ENCODE peak calls at places on chromosomes 4 and X, in ten cellular contexts. S is PC-9; H is stimulated activated CD4-positive, alpha-beta T cell treated with anti-CD3 and anti-CD28 coated beads, Interleukin-2, amount 100 ng/mL, for 24 hours; B is globus pallidus; P is EH; M is AG09309; Z is posterior cingulate gyrus; D is EL; T is mesenchymal stem cell; I is M059J. L is an unnamed sample.

GRCh38 chr4:75629239-75629638 is 1.1 kb downstream of the CDKL2 start:
- DNase-seq in S (no peak), H (no peak), B (no peak), P (no peak), M (no peak), Z (no peak), D (no peak), T (no peak), I (no peak), L (no peak)

GRCh38 chrX:46788902-46789301 is 30.0 kb upstream of the SLC9A7 start:
- DNase-seq in S (no peak), H (no peak), B (no peak), P (peak), M (no peak), Z (no peak), D (peak), T (peak), I (peak), L (no peak)

GRCh38 chr4:114417214-114417613 is 181.4 kb upstream of the UGT8 start:
- DNase-seq in S (no peak), H (no peak), B (no peak), P (no peak), M (no peak), Z (no peak), D (no peak), T (no peak), I (no peak), L (no peak)

GRCh38 chrX:80486299-80486698 is 66.1 kb downstream of the TENT5D start:
- DNase-seq in S (no peak), H (no peak), B (no peak), P (no peak), M (no peak), Z (no peak), D (no peak), T (no peak), I (no peak), L (no peak)

GRCh38 chr4:4471195-4471594 is 70.7 kb downstream of the STX18 start:
- DNase-seq in S (no peak), H (no peak), B (no peak), P (no peak), M (no peak), Z (no peak), D (no peak), T (no peak), I (no peak), L (no peak)

GRCh38 chr4:156523492-156523891 is 448.1 kb downstream of the PDGFC start:
- DNase-seq in S (no peak), H (no peak), B (no peak), P (no peak), M (no peak), Z (no peak), D (no peak), T (no peak), I (no peak), L (no peak)

GRCh38 chr4:53064609-53065008 is 202.5 kb downstream of the RASL11B start:
- DNase-seq in S (no peak), H (no peak), B (no peak), P (no peak), M (no peak), Z (no peak), D (no peak), T (no peak), I (no peak), L (no peak)

GRCh38 chrX:139905743-139906142 is 27.1 kb downstream of the ATP11C start:
- DNase-seq in S (no peak), H (no peak), B (no peak), P (no peak), M (no peak), Z (no peak), D (no peak), T (no peak), I (no peak), L (no peak)

GRCh38 chrX:48030237-48030636 is 23.4 kb downstream of the SPACA5 start:
- DNase-seq in S (no peak), H (no peak), B (no peak), P (no peak), M (no peak), Z (no peak), D (no peak), T (no peak), I (no peak), L (no peak)

GRCh38 chrX:129932137-129932791 is 26.3 kb downstream of the UTP14A start:
- DNase-seq in S (peak), H (peak), B (peak), P (peak), M (peak), Z (peak), D (peak), T (peak), I (peak), L (peak)

GRCh38 chrX:115330498-115331138 is 41.1 kb downstream of the LUZP4 start:
- DNase-seq in S (peak), H (no peak), B (peak), P (peak), M (peak), Z (peak), D (peak), T (peak), I (peak), L (peak)

GRCh38 chr4:184664445-184665210 is 15.1 kb downstream of the PRIMPOL start:
- DNase-seq in S (no peak), H (no peak), B (no peak), P (peak), M (no peak), Z (no peak), D (no peak), T (no peak), I (peak), L (no peak)

GRCh38 chr4:139528377-139529005 is 27.5 kb downstream of the SETD7 start:
- DNase-seq in S (no peak), H (no peak), B (no peak), P (peak), M (peak), Z (no peak), D (peak), T (peak), I (peak), L (peak)

GRCh38 chrX:40074959-40075332 is 22.8 kb downstream of the BCOR start:
- DNase-seq in S (no peak), H (no peak), B (no peak), P (no peak), M (no peak), Z (no peak), D (no peak), T (no peak), I (no peak), L (no peak)

GRCh38 chr4:1204828-1205591 is 32.6 kb upstream of the SPON2 start:
- DNase-seq in S (no peak), H (no peak), B (no peak), P (no peak), M (no peak), Z (peak), D (no peak), T (no peak), I (no peak), L (no peak)

GRCh38 chrX:72142094-72142843 is 10.6 kb upstream of the RTL5 start:
- DNase-seq in S (no peak), H (no peak), B (no peak), P (no peak), M (no peak), Z (no peak), D (no peak), T (no peak), I (no peak), L (peak)

GRCh38 chrX:9710332-9710731 is 55.3 kb downstream of the GPR143 start:
- DNase-seq in S (no peak), H (no peak), B (no peak), P (no peak), M (no peak), Z (no peak), D (no peak), T (peak), I (no peak), L (no peak)

GRCh38 chrX:51852621-51853020 is 40.8 kb upstream of the MAGED1 start:
- DNase-seq in S (no peak), H (no peak), B (no peak), P (no peak), M (no peak), Z (no peak), D (no peak), T (no peak), I (no peak), L (no peak)

GRCh38 chr4:89572224-89572858 is 264.6 kb downstream of the SNCA start:
- DNase-seq in S (no peak), H (no peak), B (no peak), P (no peak), M (no peak), Z (no peak), D (no peak), T (peak), I (no peak), L (peak)

GRCh38 chrX:55132416-55132815 is 43.6 kb downstream of the PAGE2 start:
- DNase-seq in S (no peak), H (no peak), B (no peak), P (no peak), M (no peak), Z (no peak), D (no peak), T (no peak), I (no peak), L (no peak)

GRCh38 chrX:54415534-54416350 is 24.5 kb upstream of the TSR2 start:
- DNase-seq in S (no peak), H (no peak), B (no peak), P (no peak), M (no peak), Z (no peak), D (no peak), T (peak), I (peak), L (no peak)

L was measured in LHCN-M2.